ENCODE peak calls at places on chromosomes 11 and 22, in six cellular contexts. One of them, this sample, is unnamed.

GRCh38 chr22:17430298-17430900 is 61.1 kb downstream of the CECR2 start:
- DNase-seq in IMR-90: no peak
- DNase-seq in trophoblast cell: no peak
- DNase-seq in H1: no peak
- DNase-seq in neuronal stem cell: no peak
- DNase-seq in mesenchymal stem cell: no peak
- DNase-seq in this sample: no peak

GRCh38 chr22:31625661-31626426 is 36.2 kb downstream of the PISD start:
- DNase-seq in H1: peak; percentile 84
- DNase-seq in trophoblast cell: peak; percentile 40
- DNase-seq in IMR-90: peak; percentile 19
- DNase-seq in neuronal stem cell: peak; percentile 63
- DNase-seq in mesenchymal stem cell: no peak
- DNase-seq in this sample: peak; percentile 88

GRCh38 chr22:42814215-42814614 is 42.9 kb downstream of the ARFGAP3 start:
- DNase-seq in H1: no peak
- DNase-seq in IMR-90: no peak
- DNase-seq in neuronal stem cell: no peak
- DNase-seq in mesenchymal stem cell: no peak
- DNase-seq in trophoblast cell: no peak
- DNase-seq in this sample: no peak

GRCh38 chr11:116118138-116118470 is 613.9 kb upstream of the CADM1 start:
- DNase-seq in H1: peak; percentile 16
- DNase-seq in IMR-90: no peak
- DNase-seq in trophoblast cell: no peak
- DNase-seq in neuronal stem cell: no peak
- DNase-seq in mesenchymal stem cell: no peak
- DNase-seq in this sample: no peak

GRCh38 chr11:133947298-133947905 is 9.4 kb downstream of the IGSF9B start:
- DNase-seq in trophoblast cell: peak; percentile 56
- DNase-seq in neuronal stem cell: peak; percentile 66
- DNase-seq in H1: peak; percentile 87
- DNase-seq in IMR-90: peak; percentile 23
- DNase-seq in mesenchymal stem cell: peak; percentile 16
- DNase-seq in this sample: peak; percentile 88

GRCh38 chr22:21972293-21972779 is 10.3 kb downstream of the TOP3B start:
- DNase-seq in IMR-90: peak; percentile 23
- DNase-seq in H1: peak; percentile 91
- DNase-seq in trophoblast cell: peak; percentile 41
- DNase-seq in mesenchymal stem cell: peak; percentile 34
- DNase-seq in neuronal stem cell: no peak
- DNase-seq in this sample: peak; percentile 67

GRCh38 chr11:47184711-47185304 is 1.4 kb downstream of the PACSIN3 start:
- DNase-seq in trophoblast cell: no peak
- DNase-seq in neuronal stem cell: no peak
- DNase-seq in IMR-90: no peak
- DNase-seq in mesenchymal stem cell: peak; percentile 17
- DNase-seq in H1: no peak
- DNase-seq in this sample: no peak

GRCh38 chr11:14029971-14030531 is 67.5 kb downstream of the SPON1 start:
- DNase-seq in trophoblast cell: no peak
- DNase-seq in H1: no peak
- DNase-seq in neuronal stem cell: no peak
- DNase-seq in mesenchymal stem cell: no peak
- DNase-seq in IMR-90: peak; percentile 81
- DNase-seq in this sample: no peak

GRCh38 chr11:19216709-19217374 is 15.1 kb upstream of the CSRP3 start:
- DNase-seq in mesenchymal stem cell: peak; percentile 19
- DNase-seq in H1: no peak
- DNase-seq in IMR-90: no peak
- DNase-seq in neuronal stem cell: no peak
- DNase-seq in trophoblast cell: peak; percentile 63
- DNase-seq in this sample: no peak

GRCh38 chr11:123537726-123538125 is 107.7 kb downstream of the GRAMD1B start:
- DNase-seq in mesenchymal stem cell: no peak
- DNase-seq in H1: no peak
- DNase-seq in IMR-90: no peak
- DNase-seq in neuronal stem cell: no peak
- DNase-seq in trophoblast cell: no peak
- DNase-seq in this sample: no peak

GRCh38 chr22:35736701-35737100 is 19.0 kb downstream of the APOL5 start:
- DNase-seq in mesenchymal stem cell: no peak
- DNase-seq in neuronal stem cell: no peak
- DNase-seq in H1: no peak
- DNase-seq in trophoblast cell: no peak
- DNase-seq in IMR-90: no peak
- DNase-seq in this sample: no peak

GRCh38 chr11:30758012-30758411 is 171.9 kb upstream of the MPPED2 start:
- DNase-seq in neuronal stem cell: no peak
- DNase-seq in IMR-90: peak; percentile 41
- DNase-seq in mesenchymal stem cell: no peak
- DNase-seq in H1: no peak
- DNase-seq in trophoblast cell: no peak
- DNase-seq in this sample: no peak

GRCh38 chr11:96341237-96342130 is 1.5 kb downstream of the MAML2 start:
- DNase-seq in neuronal stem cell: peak; percentile 26
- DNase-seq in mesenchymal stem cell: peak; percentile 70
- DNase-seq in H1: peak; percentile 61
- DNase-seq in IMR-90: peak; percentile 56
- DNase-seq in trophoblast cell: no peak
- DNase-seq in this sample: peak; percentile 61

GRCh38 chr11:38416141-38416540 is 1818.1 kb upstream of the RAG2 start:
- DNase-seq in H1: no peak
- DNase-seq in neuronal stem cell: no peak
- DNase-seq in mesenchymal stem cell: no peak
- DNase-seq in IMR-90: no peak
- DNase-seq in trophoblast cell: no peak
- DNase-seq in this sample: no peak

GRCh38 chr11:123357990-123358827 is 71.9 kb upstream of the GRAMD1B start:
- DNase-seq in trophoblast cell: peak; percentile 52
- DNase-seq in neuronal stem cell: peak; percentile 18
- DNase-seq in H1: peak; percentile 68
- DNase-seq in IMR-90: peak; percentile 2
- DNase-seq in mesenchymal stem cell: peak; percentile 8
- DNase-seq in this sample: peak; percentile 54

GRCh38 chr11:17595526-17596309 is 48.7 kb downstream of the OTOG start:
- DNase-seq in H1: peak; percentile 30
- DNase-seq in trophoblast cell: no peak
- DNase-seq in neuronal stem cell: no peak
- DNase-seq in IMR-90: no peak
- DNase-seq in mesenchymal stem cell: no peak
- DNase-seq in this sample: peak; percentile 12

GRCh38 chr22:37242395-37242918 is 1.6 kb downstream of the RAC2 start:
- DNase-seq in H1: no peak
- DNase-seq in neuronal stem cell: no peak
- DNase-seq in IMR-90: peak; percentile 38
- DNase-seq in mesenchymal stem cell: peak; percentile 60
- DNase-seq in trophoblast cell: peak; percentile 41
- DNase-seq in this sample: no peak

GRCh38 chr11:123143476-123143875 is 51.6 kb downstream of the CLMP start:
- DNase-seq in IMR-90: no peak
- DNase-seq in H1: no peak
- DNase-seq in mesenchymal stem cell: peak; percentile 28
- DNase-seq in neuronal stem cell: no peak
- DNase-seq in trophoblast cell: no peak
- DNase-seq in this sample: no peak

GRCh38 chr22:37784829-37785495 is 22.8 kb upstream of the GCAT start:
- DNase-seq in H1: no peak
- DNase-seq in IMR-90: no peak
- DNase-seq in trophoblast cell: peak; percentile 95
- DNase-seq in mesenchymal stem cell: no peak
- DNase-seq in neuronal stem cell: no peak
- DNase-seq in this sample: peak; percentile 27

GRCh38 chr11:46291441-46292143 is 14.1 kb downstream of the CREB3L1 start:
- DNase-seq in neuronal stem cell: no peak
- DNase-seq in IMR-90: peak; percentile 86
- DNase-seq in mesenchymal stem cell: peak; percentile 92
- DNase-seq in H1: no peak
- DNase-seq in trophoblast cell: no peak
- DNase-seq in this sample: no peak

GRCh38 chr11:70521475-70522260 is 123.3 kb downstream of the CTTN start:
- DNase-seq in trophoblast cell: no peak
- DNase-seq in neuronal stem cell: no peak
- DNase-seq in mesenchymal stem cell: no peak
- DNase-seq in IMR-90: no peak
- DNase-seq in H1: no peak
- DNase-seq in this sample: no peak

GRCh38 chr22:37775785-37776638 is 31.7 kb upstream of the GCAT start:
- DNase-seq in IMR-90: peak; percentile 99
- DNase-seq in neuronal stem cell: no peak
- DNase-seq in mesenchymal stem cell: peak; percentile 83
- DNase-seq in H1: no peak
- DNase-seq in trophoblast cell: peak; percentile 6
- DNase-seq in this sample: no peak

GRCh38 chr22:39089928-39090327 is 7.1 kb upstream of the APOBEC3H start:
- DNase-seq in neuronal stem cell: no peak
- DNase-seq in mesenchymal stem cell: no peak
- DNase-seq in IMR-90: no peak
- DNase-seq in trophoblast cell: no peak
- DNase-seq in H1: no peak
- DNase-seq in this sample: no peak

GRCh38 chr11:8523396-8523795 is 70.6 kb downstream of the STK33 start:
- DNase-seq in H1: no peak
- DNase-seq in trophoblast cell: no peak
- DNase-seq in mesenchymal stem cell: no peak
- DNase-seq in IMR-90: no peak
- DNase-seq in neuronal stem cell: no peak
- DNase-seq in this sample: no peak
- H4K91ac ChIP-seq in H1: no peak overlapping the region
- H4K91ac ChIP-seq in trophoblast cell: no peak overlapping the region
- H4K91ac ChIP-seq in mesenchymal stem cell: no peak overlapping the region
- H4K91ac ChIP-seq in IMR-90: no peak overlapping the region
- H4K91ac ChIP-seq in neuronal stem cell: no peak overlapping the region
- H4K91ac ChIP-seq in this sample: no peak overlapping the region

DNA sequence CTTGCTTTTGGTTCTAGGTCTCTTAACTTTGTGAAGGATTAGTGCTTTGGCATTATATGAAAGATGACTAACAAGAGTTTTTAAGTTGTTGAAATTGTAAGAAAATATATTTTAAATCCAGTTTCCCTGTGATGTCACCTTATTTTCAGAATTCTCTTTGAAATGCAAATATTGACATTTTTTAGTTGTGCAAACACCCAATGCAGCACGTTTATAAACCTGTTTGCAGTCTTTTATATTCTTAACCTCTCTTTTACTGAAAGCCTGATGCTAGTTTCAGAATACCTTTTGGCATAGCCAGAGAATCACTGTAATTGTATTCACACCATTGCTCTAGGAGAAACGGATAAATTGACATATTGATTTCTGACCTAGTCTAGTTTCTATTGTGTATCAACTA is 42.8 kb upstream of the SLC37A2 start:
- DNase-seq in mesenchymal stem cell: no peak
- DNase-seq in trophoblast cell: no peak
- DNase-seq in H1: no peak
- DNase-seq in IMR-90: no peak
- DNase-seq in neuronal stem cell: no peak
- DNase-seq in this sample: no peak
- H4K91ac ChIP-seq in mesenchymal stem cell: no peak overlapping the region
- H4K91ac ChIP-seq in trophoblast cell: no peak overlapping the region
- H4K91ac ChIP-seq in H1: no peak overlapping the region
- H4K91ac ChIP-seq in IMR-90: no peak overlapping the region
- H4K91ac ChIP-seq in neuronal stem cell: no peak overlapping the region
- H4K91ac ChIP-seq in this sample: no peak overlapping the region

GRCh38 chr11:83071641-83072591 is at the start of gene RAB30:
- DNase-seq in mesenchymal stem cell: peak; percentile 100
- DNase-seq in neuronal stem cell: peak; percentile 98
- DNase-seq in trophoblast cell: peak; percentile 100
- DNase-seq in H1: peak; percentile 88
- DNase-seq in IMR-90: peak; percentile 100
- DNase-seq in this sample: peak; percentile 99

GRCh38 chr11:83070878-83071640 is 638 bp downstream of the RAB30 start:
- DNase-seq in IMR-90: peak; percentile 26
- DNase-seq in neuronal stem cell: peak; percentile 11
- DNase-seq in trophoblast cell: peak; percentile 17
- DNase-seq in mesenchymal stem cell: no peak
- DNase-seq in H1: no peak
- DNase-seq in this sample: no peak

GRCh38 chr11:83068573-83068972 is 3.1 kb downstream of the RAB30 start:
- DNase-seq in trophoblast cell: no peak
- DNase-seq in H1: no peak
- DNase-seq in mesenchymal stem cell: no peak
- DNase-seq in neuronal stem cell: no peak
- DNase-seq in IMR-90: no peak
- DNase-seq in this sample: no peak

GRCh38 chr11:83070044-83070877 is 1.4 kb downstream of the RAB30 start:
- DNase-seq in trophoblast cell: peak; percentile 78
- DNase-seq in neuronal stem cell: peak; percentile 26
- DNase-seq in IMR-90: peak; percentile 60
- DNase-seq in H1: no peak
- DNase-seq in mesenchymal stem cell: peak; percentile 57
- DNase-seq in this sample: peak; percentile 40

DNA sequence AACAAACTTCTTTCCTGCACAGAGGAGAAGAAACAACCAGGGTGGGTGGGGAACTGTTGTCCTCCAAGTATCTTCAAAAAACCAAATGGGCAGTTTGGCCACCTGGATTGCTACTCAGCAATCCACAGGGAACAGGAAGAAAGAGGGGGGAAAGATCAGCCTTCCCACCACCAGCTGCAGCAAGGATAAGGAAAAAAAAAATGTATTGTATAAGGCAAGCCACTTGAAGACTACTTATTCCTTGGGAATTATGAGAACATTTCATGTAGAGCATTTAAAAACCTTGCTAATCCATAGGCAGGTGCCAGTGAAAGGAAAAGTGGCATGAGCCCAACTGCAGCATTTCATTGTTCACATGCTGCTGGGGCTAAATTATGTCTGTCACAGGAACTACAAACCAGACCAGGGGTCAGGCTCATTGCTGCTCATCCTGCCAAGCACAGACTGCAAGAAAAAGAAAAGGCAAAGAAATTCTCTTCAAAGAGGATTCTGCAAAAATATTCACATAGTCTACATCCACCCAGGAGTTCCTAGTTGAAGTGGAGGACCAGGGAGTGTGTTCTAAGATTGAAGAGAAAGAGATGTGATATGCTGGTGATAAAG is 2.2 kb downstream of the RAB30 start:
- DNase-seq in mesenchymal stem cell: peak; percentile 26
- DNase-seq in H1: no peak
- DNase-seq in trophoblast cell: no peak
- DNase-seq in neuronal stem cell: no peak
- DNase-seq in IMR-90: no peak
- DNase-seq in this sample: no peak
- H4K91ac ChIP-seq in mesenchymal stem cell: no peak overlapping the region
- H4K91ac ChIP-seq in H1: no peak overlapping the region
- H4K91ac ChIP-seq in trophoblast cell: no peak overlapping the region
- H4K91ac ChIP-seq in neuronal stem cell: no peak overlapping the region
- H4K91ac ChIP-seq in IMR-90: peak overlapping the region; percentile 2
- H4K91ac ChIP-seq in this sample: no peak overlapping the region

DNA sequence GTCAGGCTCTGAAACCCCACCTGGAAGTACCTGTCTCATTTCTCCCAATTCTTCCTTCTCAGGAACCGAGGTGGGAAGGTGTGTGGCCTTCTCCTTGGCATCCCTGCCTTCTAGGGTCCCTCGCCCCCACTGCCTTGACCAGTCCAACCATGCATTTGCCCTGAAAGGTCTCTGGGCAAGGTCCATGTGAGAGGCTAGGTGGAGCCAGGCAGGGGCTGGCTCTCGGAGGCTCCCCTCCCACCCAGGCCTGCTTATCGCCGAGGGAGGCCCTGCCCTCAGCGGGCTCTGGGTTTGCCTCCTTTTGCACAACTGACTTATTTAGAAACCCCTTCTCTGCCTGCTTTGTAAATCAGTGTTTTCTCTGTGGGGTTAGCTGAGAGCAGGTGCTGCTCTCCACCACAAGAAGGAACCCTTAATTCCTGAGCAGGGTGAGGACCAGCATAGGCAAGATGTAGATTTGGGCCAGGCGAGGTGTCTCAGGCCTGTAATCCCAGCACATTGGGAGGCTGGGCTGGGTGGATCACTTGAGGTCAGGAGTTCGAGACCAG is 47.7 kb downstream of the CD82 start:
- DNase-seq in H1: no peak
- DNase-seq in neuronal stem cell: no peak
- DNase-seq in IMR-90: no peak
- DNase-seq in trophoblast cell: no peak
- DNase-seq in mesenchymal stem cell: no peak
- DNase-seq in this sample: no peak
- H4K91ac ChIP-seq in H1: no peak overlapping the region
- H4K91ac ChIP-seq in neuronal stem cell: no peak overlapping the region
- H4K91ac ChIP-seq in IMR-90: no peak overlapping the region
- H4K91ac ChIP-seq in trophoblast cell: no peak overlapping the region
- H4K91ac ChIP-seq in mesenchymal stem cell: no peak overlapping the region
- H4K91ac ChIP-seq in this sample: no peak overlapping the region

This sample was measured in H9.